ENCODE peak calls at places on chromosomes 2 and 18, in six cellular contexts. I is transverse colon, P is HL-60, H is fibroblast of lung, U is endothelial cell of umbilical vein, M is AG04450. W is an unnamed sample.

GRCh38 chr2:9145109-9145751 is 61.4 kb upstream of the ASAP2 start:
- DNase-seq in M (peak; percentile 15), I (no peak), P (no peak), U (no peak), H (peak; percentile 66), W (peak; percentile 62)

GRCh38 chr18:78525364-78526111 is 454.1 kb upstream of the SALL3 start:
- DNase-seq in P (no peak), I (no peak), M (no peak), U (no peak), H (peak; percentile 5), W (no peak)

GRCh38 chr2:235049719-235050118 is 97.9 kb downstream of the SH3BP4 start:
- DNase-seq in I (no peak), M (no peak), P (no peak), U (no peak), H (no peak), W (peak; percentile 61)

GRCh38 chr2:43199492-43200481 is 26.6 kb downstream of the ZFP36L2 start:
- DNase-seq in I (peak; percentile 25), H (peak; percentile 26), U (no peak), M (no peak), P (no peak), W (no peak)

GRCh38 chr18:74040459-74041332 is 106.9 kb downstream of the FBXO15 start:
- DNase-seq in H (no peak), M (no peak), U (no peak), I (peak; percentile 46), P (peak; percentile 23), W (no peak)

GRCh38 chr18:43596106-43596712 is 318.9 kb upstream of the SYT4 start:
- DNase-seq in M (no peak), H (peak; percentile 23), P (no peak), I (no peak), U (peak; percentile 33), W (no peak)

GRCh38 chr2:225288986-225289385 is 110.5 kb upstream of the NYAP2 start:
- DNase-seq in H (peak; percentile 40), I (no peak), U (no peak), M (no peak), P (no peak), W (no peak)

GRCh38 chr18:57286949-57287348 is 65.4 kb upstream of the ST8SIA3 start:
- DNase-seq in P (no peak), U (no peak), H (no peak), I (no peak), M (no peak), W (no peak)

GRCh38 chr18:49898421-49898820 is 85.1 kb upstream of the ACAA2 start:
- DNase-seq in I (peak; percentile 24), P (peak; percentile 18), H (peak; percentile 67), U (peak; percentile 68), M (peak; percentile 26), W (peak; percentile 36)

GRCh38 chr18:42185486-42185885 is 230.5 kb downstream of the PIK3C3 start:
- DNase-seq in H (no peak), I (no peak), U (no peak), M (no peak), P (no peak), W (no peak)

GRCh38 chr2:46439582-46439981 is 39.8 kb upstream of the TMEM247 start:
- DNase-seq in U (no peak), H (no peak), P (no peak), M (no peak), I (no peak), W (no peak)

GRCh38 chr2:130762910-130763385 is 7.6 kb downstream of the AMER3 start:
- DNase-seq in I (no peak), U (no peak), H (no peak), M (no peak), P (no peak), W (no peak)

DNA sequence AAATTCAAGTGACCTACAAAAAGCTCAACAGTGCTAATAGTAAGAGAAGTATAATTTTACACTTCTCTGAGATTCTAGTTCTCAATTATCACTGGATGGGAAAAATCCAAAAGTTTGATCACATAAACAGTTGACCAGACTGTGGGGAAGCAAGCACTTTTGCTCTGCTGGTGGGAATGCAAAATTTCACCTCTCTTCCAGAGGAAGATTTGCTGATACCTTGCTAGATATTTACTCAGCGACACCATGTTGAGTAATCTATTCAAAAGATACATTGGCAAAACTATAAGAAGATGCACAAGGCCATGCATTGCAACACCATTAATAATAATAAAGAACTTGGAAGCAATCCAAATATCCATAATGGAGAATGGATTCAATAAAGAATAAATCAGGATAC is 204.4 kb downstream of the MREG start:
- DNase-seq in U (no peak), I (no peak), H (no peak), M (no peak), P (no peak), W (no peak)
- H3K27ac ChIP-seq in U (no peak overlapping the region), I (no peak overlapping the region), H (no peak overlapping the region), M (no peak overlapping the region), P (no peak overlapping the region), W (no peak overlapping the region)

GRCh38 chr2:230330206-230330605 is 3.2 kb downstream of the SP140L start:
- DNase-seq in M (no peak), I (no peak), H (no peak), P (no peak), U (no peak), W (no peak)
- H3K4me3 ChIP-seq in M (no peak overlapping the region), I (no peak overlapping the region), H (no peak overlapping the region), P (no peak overlapping the region), U (no peak overlapping the region), W (no peak overlapping the region)

DNA sequence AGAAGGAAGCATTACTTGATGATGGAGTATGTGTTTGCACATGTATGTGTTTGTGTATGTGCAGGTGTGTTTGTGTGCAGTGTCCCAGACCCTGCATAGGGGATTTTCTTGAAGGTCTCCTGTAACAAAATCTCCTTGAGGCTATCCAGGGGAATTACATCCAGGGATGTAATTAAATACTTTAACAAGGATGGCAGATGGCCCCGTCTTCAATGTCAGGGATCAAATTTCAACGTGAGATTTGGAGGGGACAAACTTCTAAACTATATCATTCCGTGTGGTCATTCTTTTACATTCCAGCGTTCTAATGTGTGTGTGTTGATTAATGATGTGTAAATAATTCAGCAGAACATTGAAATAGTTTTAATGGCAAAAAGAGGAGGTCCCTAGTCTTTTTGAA is 3.3 kb downstream of the UGT1A9 start:
- DNase-seq in U (no peak), I (no peak), P (no peak), M (no peak), H (no peak), W (no peak)
- TF ChIP-seq CTCF in U (no peak), I (peak; percentile 9), P (no peak), M (no peak), H (no peak), W (no peak)

DNA sequence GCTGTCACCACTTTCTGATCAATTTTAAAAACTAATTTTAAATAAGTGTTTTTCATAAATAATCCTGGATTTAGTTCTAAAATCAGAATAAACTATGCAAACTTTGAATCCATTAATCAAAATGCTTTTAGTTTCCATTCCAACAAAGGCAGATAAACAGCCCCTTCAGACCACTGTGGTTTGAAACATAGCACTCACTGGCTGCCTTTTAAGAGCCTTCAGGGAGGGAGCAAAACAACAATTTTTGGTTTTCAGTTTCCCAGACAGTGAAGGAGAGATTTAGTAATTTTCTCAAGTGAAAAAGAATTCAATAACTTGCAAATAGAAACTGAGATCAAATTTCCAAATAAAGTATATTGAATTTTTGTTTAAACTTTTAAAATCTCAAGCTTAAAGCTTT is 46.1 kb downstream of the CDK15 start:
- DNase-seq in P (no peak), U (no peak), I (no peak), H (peak; percentile 48), M (no peak), W (no peak)
- H3K27ac ChIP-seq in P (no peak overlapping the region), U (no peak overlapping the region), I (no peak overlapping the region), H (no peak overlapping the region), M (no peak overlapping the region), W (no peak overlapping the region)

GRCh38 chr2:239003933-239004636 is 156.2 kb downstream of the TWIST2 start:
- DNase-seq in P (no peak), M (no peak), I (no peak), H (no peak), U (no peak), W (peak; percentile 60)

GRCh38 chr2:239002960-239003932 is 155.4 kb downstream of the TWIST2 start:
- DNase-seq in P (no peak), U (no peak), M (peak; percentile 29), I (no peak), H (peak; percentile 37), W (no peak)

GRCh38 chr2:239000500-239001073 is 152.7 kb downstream of the TWIST2 start:
- DNase-seq in P (no peak), M (no peak), U (no peak), I (no peak), H (no peak), W (no peak)

GRCh38 chr2:239001794-239002193 is 153.9 kb downstream of the TWIST2 start:
- DNase-seq in P (no peak), U (no peak), H (no peak), I (no peak), M (no peak), W (peak; percentile 38)

DNA sequence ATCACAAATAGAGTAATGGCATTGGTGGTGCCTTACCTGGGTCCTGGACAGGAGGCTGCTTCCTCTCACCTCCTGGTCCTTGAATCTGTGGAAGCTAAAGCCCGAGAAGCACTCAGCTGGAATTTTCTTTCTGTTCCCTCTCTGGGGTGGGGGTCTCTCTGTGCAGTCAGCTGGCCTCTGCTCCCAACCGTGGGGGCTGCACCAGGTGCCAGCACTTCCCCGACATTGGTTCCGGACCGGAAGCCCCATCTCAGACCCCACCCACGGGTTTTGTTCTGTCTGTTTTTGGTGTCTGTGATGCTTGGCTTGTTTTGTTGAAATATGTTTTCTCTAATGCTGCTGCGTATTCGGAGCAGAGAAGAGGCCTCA is 154.7 kb downstream of the TWIST2 start:
- DNase-seq in I (no peak), H (no peak), M (no peak), U (no peak), P (no peak), W (no peak)
- H3K4me3 ChIP-seq in I (no peak overlapping the region), H (peak overlapping the region; percentile 49), M (no peak overlapping the region), U (no peak overlapping the region), P (no peak overlapping the region), W (peak overlapping the region; percentile 35)

DNA sequence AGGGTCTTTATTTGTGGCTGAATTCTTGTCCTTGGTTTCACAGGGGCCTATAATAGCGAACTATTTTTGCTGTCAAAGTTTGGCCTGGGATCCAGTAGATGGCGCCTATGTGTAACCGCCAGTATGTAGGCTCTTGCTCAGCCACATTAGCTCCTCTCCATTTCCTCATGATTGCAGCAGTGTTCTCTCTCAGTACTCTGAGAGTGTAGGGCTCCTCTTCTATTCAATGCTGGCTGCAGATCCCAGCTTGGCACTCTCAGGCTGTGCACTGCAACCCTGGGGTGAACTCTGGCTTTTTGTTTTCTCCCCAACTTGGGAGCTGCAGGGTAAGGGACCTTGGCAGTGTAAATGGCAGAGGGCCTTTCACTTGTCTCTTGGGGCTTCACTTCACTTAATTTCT is 344.6 kb upstream of the CHAC2 start:
- DNase-seq in I (peak; percentile 22), H (peak; percentile 46), P (peak; percentile 0), M (no peak), U (peak; percentile 26), W (no peak)
- TF ChIP-seq CTCF in I (peak; percentile 36), H (peak; percentile 65), P (peak; percentile 26), M (peak; percentile 69), U (peak; percentile 30), W (peak; percentile 47)